ENCODE peak calls at places on chromosome 7, in six cellular contexts. S, O, L, I, V and X are unnamed samples.

GRCh38 chr7:23012797-23013714 is 874 bp downstream of the HYCC1 start:
- DNase-seq in V (peak), S (no peak), L (peak), O (peak), I (peak), X (peak)

GRCh38 chr7:141444956-141445355 is 106.3 kb upstream of the AGK start:
- DNase-seq in S (no peak), V (no peak), O (no peak), I (no peak), L (no peak), X (no peak)

GRCh38 chr7:129721139-129721538 is 109.6 kb downstream of the NRF1 start:
- DNase-seq in I (no peak), L (no peak), O (no peak), S (no peak), V (no peak), X (no peak)

GRCh38 chr7:4040031-4040928 is 641.8 kb upstream of the FOXK1 start:
- DNase-seq in I (no peak), O (no peak), S (no peak), L (no peak), V (no peak), X (no peak)

GRCh38 chr7:131210618-131211017 is 117.1 kb upstream of the MKLN1 start:
- DNase-seq in I (no peak), L (no peak), V (no peak), O (no peak), S (no peak), X (no peak)

GRCh38 chr7:101743241-101743994 is 74.0 kb upstream of the CUX1 start:
- DNase-seq in S (peak), L (peak), O (peak), V (peak), I (peak), X (no peak)

GRCh38 chr7:97731736-97732370 is at the start of gene TAC1:
- DNase-seq in V (peak), I (no peak), S (no peak), L (no peak), O (no peak), X (no peak)

GRCh38 chr7:151110941-151111645 is 24.8 kb downstream of the AGAP3 start:
- DNase-seq in O (peak), L (peak), S (peak), V (peak), I (peak), X (no peak)

GRCh38 chr7:117157871-117158209 is 165.0 kb downstream of the WNT2 start:
- DNase-seq in V (no peak), O (no peak), I (no peak), L (no peak), S (no peak), X (no peak)